ENCODE peak calls at places on chromosome 20, in eight cellular contexts. Y is T-helper 1 cell; I is HT1080; H is stimulated activated CD4-positive, alpha-beta T cell treated with anti-CD3 and anti-CD28 coated beads, Interleukin-1b, Interleukin-23, amount 100 ng/mL, for 1 hour; J is tibial artery; S is hippocampal formation; P is NCI-H1436; X is neural crest cell. M is an unnamed sample.

GRCh38 chr20:6030453-6031080 is 23.3 kb downstream of the LRRN4 start:
- DNase-seq in Y (no peak), H (no peak), J (no peak), P (no peak), X (no peak), I (no peak), S (no peak), M (no peak)

GRCh38 chr20:58891076-58891685 is 38.7 kb downstream of the GNAS start:
- DNase-seq in P (peak), S (peak), H (peak), X (peak), Y (peak), J (peak), I (peak), M (peak)

GRCh38 chr20:5056801-5057599 is 55.7 kb upstream of the SLC23A2 start:
- DNase-seq in J (peak), I (peak), P (no peak), S (no peak), H (peak), Y (peak), X (peak), M (peak)

GRCh38 chr20:9660236-9660868 is 146.0 kb downstream of the LAMP5 start:
- DNase-seq in X (peak), H (no peak), S (no peak), J (no peak), P (no peak), Y (no peak), I (peak), M (peak)

GRCh38 chr20:51750037-51750769 is 18.0 kb downstream of the ATP9A start:
- DNase-seq in J (peak), X (no peak), I (peak), H (no peak), P (no peak), S (peak), Y (no peak), M (peak)

GRCh38 chr20:57022306-57022705 is 244.1 kb downstream of the BMP7 start:
- DNase-seq in Y (no peak), J (no peak), X (no peak), H (no peak), P (no peak), S (no peak), I (no peak), M (no peak)

GRCh38 chr20:61830956-61831355 is 234.7 kb downstream of the TAF4 start:
- DNase-seq in I (no peak), J (no peak), P (no peak), Y (no peak), S (no peak), X (no peak), H (no peak), M (no peak)

GRCh38 chr20:8782804-8783203 is 286.1 kb upstream of the PLCB4 start:
- DNase-seq in Y (no peak), S (no peak), P (no peak), X (no peak), H (no peak), I (no peak), J (no peak), M (no peak)

GRCh38 chr20:37354210-37355195 is 8.6 kb downstream of the SRC start:
- DNase-seq in X (no peak), H (no peak), P (no peak), S (no peak), J (no peak), I (no peak), Y (no peak), M (no peak)

GRCh38 chr20:47888351-47888750 is 103.1 kb upstream of the SULF2 start:
- DNase-seq in Y (no peak), S (no peak), X (no peak), P (no peak), I (no peak), J (peak), H (no peak), M (no peak)

GRCh38 chr20:57398231-57398821 is 7.1 kb downstream of the RBM38 start:
- DNase-seq in H (peak), X (no peak), S (no peak), I (no peak), Y (peak), J (no peak), P (peak), M (no peak)

GRCh38 chr20:63015147-63015664 is 8.4 kb upstream of the BHLHE23 start:
- DNase-seq in I (no peak), S (no peak), H (no peak), X (no peak), Y (no peak), J (no peak), P (no peak), M (no peak)

GRCh38 chr20:5153612-5154542 is 27.1 kb downstream of the CDS2 start:
- DNase-seq in I (peak), Y (no peak), P (no peak), J (no peak), H (no peak), X (no peak), S (no peak), M (peak)

GRCh38 chr20:20229595-20229994 is 138.3 kb upstream of the INSM1 start:
- DNase-seq in S (no peak), X (no peak), P (no peak), H (no peak), I (no peak), Y (no peak), J (no peak), M (peak)

M was measured in kidney tubule cell.